ENCODE peak calls at places on chromosome 16, in ten cellular contexts. R, G, Y, B, O, I, C, Z, T and E are unnamed samples.

GRCh38 chr16:60123387-60124023 is 1389.4 kb upstream of the GOT2 start:
- DNase-seq in T (no peak), C (no peak), B (no peak), Z (no peak), Y (no peak), I (no peak), G (no peak), R (no peak), O (no peak), E (no peak)

GRCh38 chr16:58854392-58854791 is 120.3 kb upstream of the GOT2 start:
- DNase-seq in I (no peak), O (no peak), Z (no peak), R (no peak), T (peak), C (no peak), Y (no peak), G (no peak), B (no peak), E (no peak)

GRCh38 chr16:23518435-23518891 is 8.2 kb upstream of the GGA2 start:
- DNase-seq in Y (no peak), G (no peak), O (no peak), B (no peak), T (peak), I (no peak), Z (peak), R (no peak), C (no peak), E (no peak)

GRCh38 chr16:65975049-65975708 is 391.3 kb upstream of the CDH5 start:
- DNase-seq in T (no peak), Z (peak), O (no peak), C (no peak), B (no peak), Y (peak), I (no peak), G (peak), R (no peak), E (no peak)

GRCh38 chr16:2500937-2501750 is 12.6 kb upstream of the ATP6V0C start:
- DNase-seq in O (peak), Y (no peak), G (peak), T (peak), B (peak), Z (peak), R (peak), I (peak), C (peak), E (peak)

GRCh38 chr16:17404903-17405691 is 65.7 kb downstream of the XYLT1 start:
- DNase-seq in I (peak), B (no peak), R (peak), Z (peak), O (peak), Y (no peak), G (peak), T (no peak), C (peak), E (no peak)

GRCh38 chr16:29315916-29316517 is 90.5 kb downstream of the NPIPB11 start:
- DNase-seq in I (no peak), Z (no peak), O (no peak), G (no peak), R (no peak), T (no peak), C (no peak), B (peak), Y (no peak), E (no peak)

GRCh38 chr16:12097523-12098428 is 121.2 kb downstream of the SNX29 start:
- DNase-seq in O (no peak), G (peak), T (no peak), B (no peak), Y (peak), I (no peak), C (peak), R (peak), Z (peak), E (no peak)

GRCh38 chr16:78102865-78103264 is 3.4 kb downstream of the WWOX start:
- DNase-seq in Y (no peak), R (no peak), I (no peak), G (no peak), C (no peak), O (no peak), B (no peak), T (no peak), Z (no peak), E (no peak)

DNA sequence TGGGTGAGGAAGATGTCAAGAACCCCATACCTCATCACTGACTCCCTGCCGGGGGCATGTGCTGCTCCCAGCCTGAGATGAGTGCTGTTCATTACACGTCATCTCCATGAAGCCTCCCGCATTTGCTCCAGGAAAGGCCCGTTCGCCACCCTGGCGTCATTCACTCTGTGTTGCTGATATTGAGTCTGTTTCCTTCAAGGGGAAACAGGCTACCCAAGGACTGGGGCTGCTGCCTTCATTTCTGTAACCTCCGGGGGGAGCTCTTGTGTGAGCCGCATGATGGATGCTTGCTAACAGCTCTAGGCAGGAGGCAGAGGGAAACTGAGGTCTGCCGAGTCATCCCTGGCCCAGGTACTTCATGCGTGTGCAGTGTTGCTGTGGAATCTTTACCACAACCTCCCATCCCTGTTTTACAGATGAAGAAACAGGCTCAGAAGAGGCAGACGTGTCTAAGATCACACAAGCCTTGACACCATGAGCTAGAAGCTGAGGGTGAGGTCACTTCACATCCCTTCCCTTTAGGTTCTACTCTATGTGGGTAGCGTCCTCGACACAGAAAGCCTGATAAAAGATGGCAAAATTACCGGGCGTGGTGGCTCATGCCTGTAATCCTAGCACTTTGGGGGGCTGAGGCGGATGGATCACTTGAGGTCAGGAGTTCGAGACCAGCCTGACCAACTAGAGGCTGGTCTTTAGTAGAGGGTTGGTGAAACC is 3.5 kb upstream of the ARMC5 start:
- DNase-seq in I (no peak), Z (peak), G (peak), O (no peak), T (no peak), Y (no peak), C (no peak), R (no peak), B (peak), E (no peak)
- TF ChIP-seq CTCF in I (peak), Z (peak), G (no peak), O (no peak), T (peak), Y (peak), C (no peak), R (no peak), B (peak), E (peak)

DNA sequence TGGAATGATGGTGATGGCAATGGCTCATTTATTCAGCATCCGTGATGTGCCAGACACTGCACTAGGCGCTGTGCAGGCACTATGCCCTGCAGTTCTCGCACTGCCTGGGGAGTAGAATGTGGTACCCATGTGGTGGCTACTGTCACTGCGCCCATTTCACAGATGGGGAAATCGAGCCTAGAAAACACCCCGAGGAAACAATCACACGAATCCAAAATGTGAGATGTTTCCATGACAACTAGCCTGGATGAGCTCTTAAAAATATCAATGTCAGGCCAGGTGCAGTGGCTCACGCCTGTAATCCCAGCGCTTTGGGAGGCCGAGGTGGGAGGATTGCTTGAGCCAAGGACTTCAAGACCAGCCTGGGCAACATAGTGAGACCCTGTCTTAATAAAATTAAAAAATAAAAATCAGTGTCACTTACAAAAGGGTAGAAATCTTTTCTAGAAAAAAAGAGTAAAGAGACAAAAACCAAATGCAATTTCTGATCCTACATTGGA is 57.9 kb upstream of the TNRC6A start:
- DNase-seq in R (no peak), C (no peak), Y (no peak), I (no peak), G (peak), B (no peak), T (no peak), Z (no peak), O (no peak), E (no peak)
- TF ChIP-seq CTCF in R (no peak), C (no peak), Y (no peak), I (no peak), G (no peak), B (no peak), T (no peak), Z (peak), O (peak), E (no peak)

GRCh38 chr16:85567101-85567866 is 45.8 kb upstream of the GSE1 start:
- DNase-seq in Z (no peak), C (peak), Y (no peak), O (no peak), R (no peak), B (peak), I (no peak), T (no peak), G (no peak), E (no peak)
- TF ChIP-seq CTCF in Z (no peak), C (no peak), Y (no peak), O (no peak), R (no peak), B (no peak), I (no peak), T (no peak), G (no peak), E (no peak)

GRCh38 chr16:53357208-53357586 is 77.1 kb upstream of the RBL2 start:
- DNase-seq in Y (no peak), G (no peak), Z (no peak), C (no peak), O (no peak), B (no peak), I (no peak), R (no peak), T (no peak), E (no peak)

GRCh38 chr16:53357955-53358354 is 76.3 kb upstream of the RBL2 start:
- DNase-seq in I (no peak), Z (no peak), O (no peak), B (no peak), R (no peak), T (no peak), C (no peak), Y (no peak), G (no peak), E (no peak)

GRCh38 chr16:53355064-53355463 is 79.2 kb upstream of the RBL2 start:
- DNase-seq in O (no peak), I (no peak), R (no peak), Y (no peak), Z (no peak), B (no peak), C (no peak), T (no peak), G (no peak), E (no peak)

GRCh38 chr16:53358884-53359283 is 75.4 kb upstream of the RBL2 start:
- DNase-seq in G (no peak), Z (no peak), I (no peak), B (no peak), T (peak), O (no peak), R (no peak), C (no peak), Y (no peak), E (no peak)

GRCh38 chr16:53356478-53357207 is 77.6 kb upstream of the RBL2 start:
- DNase-seq in Y (no peak), C (no peak), O (no peak), B (no peak), R (no peak), Z (no peak), I (no peak), G (no peak), T (no peak), E (no peak)
- TF ChIP-seq CTCF in Y (no peak), C (no peak), O (no peak), B (peak), R (no peak), Z (peak), I (no peak), G (no peak), T (no peak), E (peak)

GRCh38 chr16:57427307-57427706 is 19.9 kb downstream of the CIAPIN1 start:
- DNase-seq in R (no peak), T (no peak), G (no peak), I (no peak), O (no peak), C (no peak), Y (no peak), Z (no peak), B (no peak), E (no peak)
- TF ChIP-seq CTCF in R (no peak), T (no peak), G (no peak), I (no peak), O (no peak), C (no peak), Y (no peak), Z (no peak), B (no peak), E (no peak)

DNA sequence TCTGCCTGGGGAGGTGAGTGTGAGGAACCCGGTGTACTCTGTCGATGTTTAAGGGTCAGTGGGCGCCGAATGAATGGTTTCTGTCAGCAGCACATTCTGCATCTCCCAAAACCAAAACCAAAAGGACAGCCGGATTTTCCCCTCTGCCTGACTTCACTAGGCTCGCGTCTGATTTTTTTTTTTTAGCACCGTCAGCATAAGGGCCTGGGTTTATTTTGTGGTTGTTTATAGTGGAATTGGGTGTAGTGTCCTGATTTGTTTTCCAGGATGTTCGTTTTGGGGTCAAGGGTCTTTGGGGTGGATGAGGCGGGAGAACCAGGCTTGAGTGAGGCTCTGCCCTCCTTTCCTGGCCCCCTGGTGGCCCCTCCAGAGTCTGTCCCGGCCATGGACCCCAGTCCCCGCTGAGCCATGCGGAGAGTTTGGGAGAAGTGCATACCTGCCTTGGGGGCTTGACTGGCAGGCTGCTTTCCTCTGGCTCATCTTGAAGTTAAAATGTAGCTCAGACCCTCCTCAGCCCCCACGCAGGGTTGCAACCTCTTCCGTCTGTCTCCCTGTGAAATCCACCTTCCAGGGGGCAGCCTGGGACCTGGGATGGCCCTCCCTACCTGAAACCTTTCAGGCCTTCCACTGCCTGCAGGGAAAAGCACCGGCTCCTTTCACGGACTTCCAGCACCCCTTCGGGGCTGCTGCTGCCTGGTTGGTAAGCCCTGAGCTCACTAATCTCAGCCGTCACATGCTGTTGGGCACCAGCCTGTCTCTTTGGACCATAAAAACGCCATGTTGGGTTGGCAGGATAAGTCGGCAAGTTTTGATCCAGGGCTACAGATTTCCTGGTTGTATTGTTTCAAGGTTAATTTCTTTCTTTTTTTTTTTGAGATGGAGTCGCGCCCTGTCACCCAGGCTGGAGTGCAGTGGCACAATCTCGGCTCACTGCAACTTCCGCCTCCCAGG is 60.2 kb downstream of the JPH3 start:
- DNase-seq in Y (no peak), T (no peak), R (no peak), G (no peak), Z (no peak), B (no peak), O (no peak), C (no peak), I (no peak), E (no peak)
- TF ChIP-seq CTCF in Y (no peak), T (no peak), R (no peak), G (no peak), Z (no peak), B (peak), O (no peak), C (no peak), I (no peak), E (no peak)

DNA sequence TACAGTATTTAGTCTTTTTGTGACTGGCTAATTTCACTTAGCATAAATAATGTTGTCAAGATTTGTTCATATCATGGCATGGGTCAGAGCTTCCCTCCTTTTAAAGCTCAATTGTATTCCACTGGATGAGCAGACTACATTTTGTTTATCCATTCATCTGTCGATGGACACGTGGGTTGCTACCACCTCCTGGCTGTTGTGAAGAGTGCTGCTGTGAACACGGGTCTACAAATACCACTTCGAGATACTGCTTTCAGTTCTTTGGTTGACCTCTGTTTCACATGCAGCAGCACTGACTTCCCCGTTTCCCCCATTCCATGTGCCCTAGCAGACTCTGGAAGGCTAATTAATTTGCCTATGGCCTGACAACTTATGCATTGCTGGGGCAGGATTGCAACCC is 285.4 kb downstream of the SHISA9 start:
- DNase-seq in B (peak), Z (no peak), I (no peak), G (no peak), C (no peak), Y (no peak), O (no peak), R (no peak), T (no peak), E (no peak)
- TF ChIP-seq CTCF in B (peak), Z (no peak), I (no peak), G (no peak), C (no peak), Y (no peak), O (no peak), R (no peak), T (no peak), E (no peak)

DNA sequence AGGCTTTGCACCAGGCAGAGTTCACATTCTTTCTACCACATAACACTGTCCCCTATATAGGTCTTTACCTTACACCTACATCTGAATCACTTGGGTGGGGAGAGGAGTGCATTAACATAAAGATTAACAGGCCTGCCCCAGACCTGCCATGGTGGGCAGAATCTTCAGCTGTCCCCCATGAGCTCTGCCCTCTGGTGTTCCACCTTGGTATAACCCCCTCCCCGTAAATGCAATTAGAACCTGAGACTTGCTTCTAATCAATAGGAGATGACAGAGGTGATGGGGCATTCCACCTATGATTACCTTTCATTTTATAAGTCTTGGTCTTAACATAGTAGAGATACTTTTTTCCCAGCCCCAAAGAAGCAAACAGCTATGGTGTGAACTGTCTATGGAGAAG is 20.4 kb upstream of the GRIN2A start:
- DNase-seq in Y (no peak), O (no peak), Z (no peak), T (no peak), I (no peak), C (no peak), B (no peak), G (no peak), R (no peak), E (no peak)
- TF ChIP-seq CTCF in Y (peak), O (no peak), Z (no peak), T (no peak), I (no peak), C (no peak), B (peak), G (no peak), R (no peak), E (peak)

GRCh38 chr16:88690341-88691128 is 4.2 kb upstream of the SNAI3 start:
- DNase-seq in C (no peak), Y (no peak), R (no peak), O (no peak), Z (no peak), G (no peak), B (no peak), I (no peak), T (no peak), E (no peak)
- TF ChIP-seq CTCF in C (no peak), Y (no peak), R (no peak), O (no peak), Z (no peak), G (no peak), B (no peak), I (no peak), T (no peak), E (no peak)

GRCh38 chr16:474420-475122 is 49.1 kb downstream of the RAB11FIP3 start:
- DNase-seq in I (no peak), G (no peak), Z (no peak), R (no peak), T (no peak), C (peak), Y (no peak), B (no peak), O (no peak), E (no peak)
- TF ChIP-seq CTCF in I (no peak), G (no peak), Z (no peak), R (no peak), T (no peak), C (no peak), Y (no peak), B (no peak), O (no peak), E (no peak)